ENCODE peak calls at places on chromosomes 3 and 15, in eight cellular contexts. E is sigmoid colon, Q is HepG2, T is tibial nerve, W is ovary, M is prostate gland, B is thyroid gland, K is breast epithelium. J is an unnamed sample.
A peak's percentile ranks its signal among the peaks of the same experiment; 100 is the strongest.

GRCh38 chr3:175111036-175111435 is 251.9 kb downstream of the NAALADL2 start:
- DNase-seq in E (no peak), Q (no peak), T (no peak), W (no peak), M (no peak), B (peak; percentile 14), K (no peak), J (no peak)

GRCh38 chr15:94230886-94231727 is at the start of gene MCTP2:
- DNase-seq in E (peak; percentile 78), Q (peak; percentile 62), T (peak; percentile 51), W (peak; percentile 40), M (peak; percentile 90), B (peak; percentile 92), K (peak; percentile 69), J (peak; percentile 70)

GRCh38 chr15:44159492-44159891 is 35.6 kb downstream of the FRMD5 start:
- DNase-seq in E (no peak), Q (no peak), T (no peak), W (no peak), M (no peak), B (no peak), K (no peak), J (no peak)

GRCh38 chr3:134327594-134327975 is 46.7 kb downstream of the AMOTL2 start:
- DNase-seq in E (no peak), Q (no peak), T (no peak), W (no peak), M (no peak), B (no peak), K (no peak), J (no peak)

GRCh38 chr3:43286115-43286885 is at the start of gene SNRK:
- DNase-seq in E (peak; percentile 93), Q (peak; percentile 53), T (peak; percentile 87), W (peak; percentile 87), M (peak; percentile 90), B (peak; percentile 86), K (peak; percentile 87), J (peak; percentile 93)

GRCh38 chr3:177973241-177973840 is 562.9 kb upstream of the KCNMB2 start:
- DNase-seq in E (no peak), Q (no peak), T (no peak), W (no peak), M (no peak), B (no peak), K (no peak), J (no peak)

GRCh38 chr3:159749406-159749805 is 239.2 kb upstream of the IL12A start:
- DNase-seq in E (no peak), Q (peak; percentile 28), T (no peak), W (no peak), M (no peak), B (no peak), K (no peak), J (no peak)

GRCh38 chr3:133489466-133490085 is 83.9 kb upstream of the CDV3 start:
- DNase-seq in E (no peak), Q (no peak), T (no peak), W (no peak), M (no peak), B (no peak), K (no peak), J (no peak)

GRCh38 chr3:15215996-15216395 is 9.9 kb downstream of the CAPN7 start:
- DNase-seq in E (no peak), Q (no peak), T (no peak), W (no peak), M (no peak), B (no peak), K (no peak), J (no peak)

GRCh38 chr15:48602358-48603122 is 43.0 kb downstream of the FBN1 start:
- DNase-seq in E (no peak), Q (no peak), T (no peak), W (no peak), M (no peak), B (no peak), K (no peak), J (no peak)

GRCh38 chr15:61653110-61653509 is 407.1 kb downstream of the VPS13C start:
- DNase-seq in E (no peak), Q (no peak), T (peak; percentile 55), W (no peak), M (no peak), B (no peak), K (no peak), J (peak; percentile 73)

GRCh38 chr3:57004154-57004730 is 56.2 kb upstream of the SPATA12 start:
- DNase-seq in E (no peak), Q (no peak), T (no peak), W (no peak), M (peak; percentile 59), B (no peak), K (peak; percentile 69), J (no peak)

GRCh38 chr3:71987828-71988227 is 202.9 kb upstream of the PROK2 start:
- DNase-seq in E (no peak), Q (no peak), T (peak; percentile 9), W (no peak), M (no peak), B (no peak), K (no peak), J (no peak)

GRCh38 chr3:150421256-150421655 is 13.2 kb downstream of the TSC22D2 start:
- DNase-seq in E (no peak), Q (no peak), T (no peak), W (no peak), M (no peak), B (no peak), K (no peak), J (no peak)

GRCh38 chr3:30611613-30612421 is 5.4 kb downstream of the TGFBR2 start:
- DNase-seq in E (no peak), Q (no peak), T (no peak), W (no peak), M (no peak), B (no peak), K (no peak), J (no peak)

GRCh38 chr3:183560607-183561006 is 5.1 kb upstream of the KLHL6 start:
- DNase-seq in E (no peak), Q (no peak), T (no peak), W (no peak), M (no peak), B (no peak), K (no peak), J (no peak)

GRCh38 chr3:72810063-72810462 is 38.2 kb downstream of the SHQ1 start:
- DNase-seq in E (no peak), Q (no peak), T (no peak), W (no peak), M (no peak), B (no peak), K (no peak), J (no peak)

GRCh38 chr3:85821130-85821756 is 862.5 kb downstream of the CADM2 start:
- DNase-seq in E (no peak), Q (peak; percentile 23), T (no peak), W (no peak), M (no peak), B (peak; percentile 49), K (no peak), J (no peak)

GRCh38 chr3:42936157-42936981 is 30.4 kb downstream of the ZNF662 start:
- DNase-seq in E (peak; percentile 79), Q (no peak), T (no peak), W (peak; percentile 64), M (no peak), B (peak; percentile 59), K (no peak), J (peak; percentile 20)

GRCh38 chr15:91589360-91589759 is 264.1 kb upstream of the SLCO3A1 start:
- DNase-seq in E (no peak), Q (peak; percentile 10), T (no peak), W (no peak), M (no peak), B (no peak), K (no peak), J (no peak)

GRCh38 chr3:190840146-190840545 is 22.3 kb downstream of the GMNC start:
- DNase-seq in E (no peak), Q (no peak), T (no peak), W (no peak), M (no peak), B (no peak), K (no peak), J (no peak)

GRCh38 chr3:11145888-11146287 is 8.4 kb upstream of the HRH1 start:
- DNase-seq in E (no peak), Q (no peak), T (no peak), W (no peak), M (no peak), B (no peak), K (no peak), J (no peak)

GRCh38 chr3:48372862-48373435 is 930 bp downstream of the FBXW12 start:
- DNase-seq in E (no peak), Q (peak; percentile 12), T (no peak), W (no peak), M (no peak), B (no peak), K (no peak), J (no peak)

GRCh38 chr3:82281205-82281604 is 519.8 kb upstream of the GBE1 start:
- DNase-seq in E (no peak), Q (no peak), T (no peak), W (no peak), M (no peak), B (no peak), K (no peak), J (no peak)
- H3K36me3 ChIP-seq in E (no peaks in the 10 kb centered on the region), Q (no peaks in the 10 kb centered on the region), T (no peaks in the 10 kb centered on the region), W (no peaks in the 10 kb centered on the region), M (no peaks in the 10 kb centered on the region), B (no peaks in the 10 kb centered on the region), K (no peaks in the 10 kb centered on the region), J (no peaks in the 10 kb centered on the region)

GRCh38 chr3:126962756-126963155 is 20.2 kb upstream of the PLXNA1 start:
- DNase-seq in E (peak; percentile 52), Q (no peak), T (no peak), W (no peak), M (no peak), B (no peak), K (peak; percentile 45), J (peak; percentile 11)
- TF ChIP-seq POLR2A in E (no peak), Q (no peak), T (no peak), W (no peak), M (no peak), B (no peak), K (no peak), J (no peak)

GRCh38 chr3:33221241-33221640 is 2.6 kb upstream of the SUSD5 start:
- DNase-seq in E (no peak), Q (no peak), T (no peak), W (no peak), M (no peak), B (no peak), K (no peak), J (no peak)

GRCh38 chr3:33215739-33216138 is 2.9 kb downstream of the SUSD5 start:
- DNase-seq in E (no peak), Q (no peak), T (no peak), W (no peak), M (no peak), B (no peak), K (no peak), J (no peak)

GRCh38 chr3:33218072-33218445 is 551 bp downstream of the SUSD5 start:
- DNase-seq in E (no peak), Q (no peak), T (no peak), W (no peak), M (no peak), B (no peak), K (no peak), J (no peak)

GRCh38 chr3:33218446-33219174 is at the start of gene SUSD5:
- DNase-seq in E (no peak), Q (no peak), T (no peak), W (no peak), M (no peak), B (peak; percentile 45), K (no peak), J (peak; percentile 24)

GRCh38 chr3:33219175-33219487 is 521 bp upstream of the SUSD5 start:
- DNase-seq in E (no peak), Q (no peak), T (no peak), W (no peak), M (no peak), B (no peak), K (no peak), J (no peak)
- H3K27me3 ChIP-seq in E (peaks cover 17% of the 10 kb centered on the region), Q (peaks cover 29% of the 10 kb centered on the region), T (no peaks in the 10 kb centered on the region), W (no peaks in the 10 kb centered on the region), M (peaks cover 2% of the 10 kb centered on the region), B (no peaks in the 10 kb centered on the region), K (peaks cover 24% of the 10 kb centered on the region), J (peaks cover 25% of the 10 kb centered on the region)

GRCh38 chr15:78292219-78292618 is 7.2 kb downstream of the SKIC8 start:
- DNase-seq in E (no peak), Q (no peak), T (no peak), W (no peak), M (no peak), B (no peak), K (no peak), J (no peak)
- H3K36me3 ChIP-seq in E (peaks cover 16% of the 10 kb centered on the region), Q (peaks cover 51% of the 10 kb centered on the region), T (peaks cover 76% of the 10 kb centered on the region), W (no peaks in the 10 kb centered on the region), M (no peaks in the 10 kb centered on the region), B (peaks cover 25% of the 10 kb centered on the region), K (no peaks in the 10 kb centered on the region), J (peaks cover 11% of the 10 kb centered on the region)

J was measured in heart left ventricle.